ENCODE peak calls at places on chromosomes 12 and 14, in seven cellular contexts. One of them, this sample, is unnamed.
A peak's percentile ranks its signal among the peaks of the same experiment; 100 is the strongest.

GRCh38 chr14:102726191-102726949 is 50.9 kb upstream of the TRAF3 start:
- DNase-seq in body of pancreas: no peak
- DNase-seq in activated CD4-positive, alpha-beta T cell treated with anti-CD3 and anti-CD28 coated beads, Interleukin-2, amount 10 ng/mL, durations not matched to agents 7 days and 5 days: no peak
- DNase-seq in A673: no peak
- DNase-seq in NCI-H345: no peak
- DNase-seq in activated T-helper 1 cell treated with Interleukin-2 at 50 U/mL for 16 hours: no peak
- DNase-seq in ACHN: no peak
- DNase-seq in this sample: no peak

GRCh38 chr12:2064078-2064507 is 11.3 kb downstream of the CACNA1C start:
- DNase-seq in activated T-helper 1 cell treated with Interleukin-2 at 50 U/mL for 16 hours: no peak
- DNase-seq in A673: peak; percentile 20
- DNase-seq in ACHN: no peak
- DNase-seq in NCI-H345: no peak
- DNase-seq in activated CD4-positive, alpha-beta T cell treated with anti-CD3 and anti-CD28 coated beads, Interleukin-2, amount 10 ng/mL, durations not matched to agents 7 days and 5 days: peak; percentile 54
- DNase-seq in body of pancreas: no peak
- DNase-seq in this sample: no peak

GRCh38 chr12:41141076-41141475 is 47.0 kb upstream of the PDZRN4 start:
- DNase-seq in NCI-H345: no peak
- DNase-seq in activated CD4-positive, alpha-beta T cell treated with anti-CD3 and anti-CD28 coated beads, Interleukin-2, amount 10 ng/mL, durations not matched to agents 7 days and 5 days: no peak
- DNase-seq in activated T-helper 1 cell treated with Interleukin-2 at 50 U/mL for 16 hours: no peak
- DNase-seq in body of pancreas: no peak
- DNase-seq in ACHN: no peak
- DNase-seq in A673: no peak
- DNase-seq in this sample: no peak

GRCh38 chr12:65232490-65233077 is 45.9 kb upstream of the MSRB3 start:
- DNase-seq in ACHN: peak; percentile 62
- DNase-seq in activated T-helper 1 cell treated with Interleukin-2 at 50 U/mL for 16 hours: no peak
- DNase-seq in activated CD4-positive, alpha-beta T cell treated with anti-CD3 and anti-CD28 coated beads, Interleukin-2, amount 10 ng/mL, durations not matched to agents 7 days and 5 days: no peak
- DNase-seq in body of pancreas: no peak
- DNase-seq in A673: peak; percentile 52
- DNase-seq in NCI-H345: no peak
- DNase-seq in this sample: no peak

GRCh38 chr12:6145584-6145983 is 21.1 kb upstream of the VWF start:
- DNase-seq in activated T-helper 1 cell treated with Interleukin-2 at 50 U/mL for 16 hours: no peak
- DNase-seq in activated CD4-positive, alpha-beta T cell treated with anti-CD3 and anti-CD28 coated beads, Interleukin-2, amount 10 ng/mL, durations not matched to agents 7 days and 5 days: no peak
- DNase-seq in body of pancreas: no peak
- DNase-seq in ACHN: no peak
- DNase-seq in NCI-H345: no peak
- DNase-seq in A673: no peak
- DNase-seq in this sample: no peak

GRCh38 chr12:50584135-50584534 is 79.3 kb downstream of the DIP2B start:
- DNase-seq in activated CD4-positive, alpha-beta T cell treated with anti-CD3 and anti-CD28 coated beads, Interleukin-2, amount 10 ng/mL, durations not matched to agents 7 days and 5 days: no peak
- DNase-seq in A673: no peak
- DNase-seq in NCI-H345: no peak
- DNase-seq in body of pancreas: no peak
- DNase-seq in activated T-helper 1 cell treated with Interleukin-2 at 50 U/mL for 16 hours: no peak
- DNase-seq in ACHN: no peak
- DNase-seq in this sample: no peak

GRCh38 chr12:129564768-129565167 is 339.1 kb downstream of the TMEM132D start:
- DNase-seq in A673: no peak
- DNase-seq in activated CD4-positive, alpha-beta T cell treated with anti-CD3 and anti-CD28 coated beads, Interleukin-2, amount 10 ng/mL, durations not matched to agents 7 days and 5 days: no peak
- DNase-seq in body of pancreas: no peak
- DNase-seq in ACHN: no peak
- DNase-seq in activated T-helper 1 cell treated with Interleukin-2 at 50 U/mL for 16 hours: no peak
- DNase-seq in NCI-H345: no peak
- DNase-seq in this sample: no peak

GRCh38 chr14:34989762-34990161 is 7.0 kb downstream of the SRP54 start:
- DNase-seq in ACHN: no peak
- DNase-seq in activated T-helper 1 cell treated with Interleukin-2 at 50 U/mL for 16 hours: no peak
- DNase-seq in activated CD4-positive, alpha-beta T cell treated with anti-CD3 and anti-CD28 coated beads, Interleukin-2, amount 10 ng/mL, durations not matched to agents 7 days and 5 days: no peak
- DNase-seq in A673: no peak
- DNase-seq in body of pancreas: no peak
- DNase-seq in NCI-H345: no peak
- DNase-seq in this sample: no peak

GRCh38 chr14:36996133-36996856 is 176.1 kb downstream of the SLC25A21 start:
- DNase-seq in activated CD4-positive, alpha-beta T cell treated with anti-CD3 and anti-CD28 coated beads, Interleukin-2, amount 10 ng/mL, durations not matched to agents 7 days and 5 days: no peak
- DNase-seq in ACHN: peak; percentile 5
- DNase-seq in activated T-helper 1 cell treated with Interleukin-2 at 50 U/mL for 16 hours: no peak
- DNase-seq in body of pancreas: no peak
- DNase-seq in NCI-H345: no peak
- DNase-seq in A673: no peak
- DNase-seq in this sample: no peak

GRCh38 chr12:109637341-109637740 is 63.7 kb downstream of the MVK start:
- DNase-seq in A673: peak; percentile 22
- DNase-seq in body of pancreas: no peak
- DNase-seq in ACHN: no peak
- DNase-seq in NCI-H345: no peak
- DNase-seq in activated CD4-positive, alpha-beta T cell treated with anti-CD3 and anti-CD28 coated beads, Interleukin-2, amount 10 ng/mL, durations not matched to agents 7 days and 5 days: no peak
- DNase-seq in activated T-helper 1 cell treated with Interleukin-2 at 50 U/mL for 16 hours: no peak
- DNase-seq in this sample: no peak

GRCh38 chr14:102500190-102500661 is 9.3 kb downstream of the ANKRD9 start:
- DNase-seq in body of pancreas: no peak
- DNase-seq in A673: peak; percentile 43
- DNase-seq in activated CD4-positive, alpha-beta T cell treated with anti-CD3 and anti-CD28 coated beads, Interleukin-2, amount 10 ng/mL, durations not matched to agents 7 days and 5 days: no peak
- DNase-seq in ACHN: no peak
- DNase-seq in NCI-H345: no peak
- DNase-seq in activated T-helper 1 cell treated with Interleukin-2 at 50 U/mL for 16 hours: no peak
- DNase-seq in this sample: no peak

GRCh38 chr14:77103954-77104353 is 5.9 kb downstream of the CIPC start:
- DNase-seq in activated T-helper 1 cell treated with Interleukin-2 at 50 U/mL for 16 hours: no peak
- DNase-seq in activated CD4-positive, alpha-beta T cell treated with anti-CD3 and anti-CD28 coated beads, Interleukin-2, amount 10 ng/mL, durations not matched to agents 7 days and 5 days: no peak
- DNase-seq in A673: no peak
- DNase-seq in NCI-H345: no peak
- DNase-seq in ACHN: no peak
- DNase-seq in body of pancreas: no peak
- DNase-seq in this sample: no peak

GRCh38 chr12:104689630-104690029 is 232.9 kb downstream of the CHST11 start:
- DNase-seq in NCI-H345: no peak
- DNase-seq in A673: no peak
- DNase-seq in activated CD4-positive, alpha-beta T cell treated with anti-CD3 and anti-CD28 coated beads, Interleukin-2, amount 10 ng/mL, durations not matched to agents 7 days and 5 days: no peak
- DNase-seq in ACHN: no peak
- DNase-seq in body of pancreas: no peak
- DNase-seq in activated T-helper 1 cell treated with Interleukin-2 at 50 U/mL for 16 hours: no peak
- DNase-seq in this sample: no peak

GRCh38 chr12:46473634-46474201 is 101.1 kb upstream of the SLC38A2 start:
- DNase-seq in NCI-H345: no peak
- DNase-seq in body of pancreas: peak; percentile 53
- DNase-seq in ACHN: peak; percentile 94
- DNase-seq in activated T-helper 1 cell treated with Interleukin-2 at 50 U/mL for 16 hours: no peak
- DNase-seq in A673: peak; percentile 95
- DNase-seq in activated CD4-positive, alpha-beta T cell treated with anti-CD3 and anti-CD28 coated beads, Interleukin-2, amount 10 ng/mL, durations not matched to agents 7 days and 5 days: no peak
- DNase-seq in this sample: peak; percentile 56

GRCh38 chr12:125055591-125055990 is 9.6 kb upstream of the AACS start:
- DNase-seq in NCI-H345: no peak
- DNase-seq in A673: no peak
- DNase-seq in body of pancreas: no peak
- DNase-seq in activated CD4-positive, alpha-beta T cell treated with anti-CD3 and anti-CD28 coated beads, Interleukin-2, amount 10 ng/mL, durations not matched to agents 7 days and 5 days: no peak
- DNase-seq in ACHN: no peak
- DNase-seq in activated T-helper 1 cell treated with Interleukin-2 at 50 U/mL for 16 hours: no peak
- DNase-seq in this sample: no peak

GRCh38 chr12:109459247-109459646 is 17.9 kb downstream of the KCTD10 start:
- DNase-seq in activated T-helper 1 cell treated with Interleukin-2 at 50 U/mL for 16 hours: no peak
- DNase-seq in ACHN: no peak
- DNase-seq in activated CD4-positive, alpha-beta T cell treated with anti-CD3 and anti-CD28 coated beads, Interleukin-2, amount 10 ng/mL, durations not matched to agents 7 days and 5 days: no peak
- DNase-seq in body of pancreas: no peak
- DNase-seq in A673: no peak
- DNase-seq in NCI-H345: no peak
- DNase-seq in this sample: no peak

GRCh38 chr14:53168786-53169185 is 15.7 kb upstream of the DDHD1 start:
- DNase-seq in activated CD4-positive, alpha-beta T cell treated with anti-CD3 and anti-CD28 coated beads, Interleukin-2, amount 10 ng/mL, durations not matched to agents 7 days and 5 days: no peak
- DNase-seq in NCI-H345: no peak
- DNase-seq in A673: no peak
- DNase-seq in ACHN: no peak
- DNase-seq in activated T-helper 1 cell treated with Interleukin-2 at 50 U/mL for 16 hours: no peak
- DNase-seq in body of pancreas: no peak
- DNase-seq in this sample: no peak

GRCh38 chr14:96166475-96167223 is 38.0 kb upstream of the BDKRB2 start:
- DNase-seq in activated T-helper 1 cell treated with Interleukin-2 at 50 U/mL for 16 hours: no peak
- DNase-seq in NCI-H345: no peak
- DNase-seq in body of pancreas: no peak
- DNase-seq in ACHN: no peak
- DNase-seq in A673: no peak
- DNase-seq in activated CD4-positive, alpha-beta T cell treated with anti-CD3 and anti-CD28 coated beads, Interleukin-2, amount 10 ng/mL, durations not matched to agents 7 days and 5 days: no peak
- DNase-seq in this sample: no peak

GRCh38 chr12:57111046-57111698 is at the start of gene STAT6:
- DNase-seq in body of pancreas: peak; percentile 79
- DNase-seq in ACHN: peak; percentile 91
- DNase-seq in activated CD4-positive, alpha-beta T cell treated with anti-CD3 and anti-CD28 coated beads, Interleukin-2, amount 10 ng/mL, durations not matched to agents 7 days and 5 days: peak; percentile 95
- DNase-seq in NCI-H345: no peak
- DNase-seq in activated T-helper 1 cell treated with Interleukin-2 at 50 U/mL for 16 hours: peak; percentile 69
- DNase-seq in A673: peak; percentile 85
- DNase-seq in this sample: peak; percentile 47

GRCh38 chr12:62537544-62537943 is 70.9 kb downstream of the MON2 start:
- DNase-seq in activated T-helper 1 cell treated with Interleukin-2 at 50 U/mL for 16 hours: no peak
- DNase-seq in A673: peak; percentile 24
- DNase-seq in NCI-H345: no peak
- DNase-seq in activated CD4-positive, alpha-beta T cell treated with anti-CD3 and anti-CD28 coated beads, Interleukin-2, amount 10 ng/mL, durations not matched to agents 7 days and 5 days: no peak
- DNase-seq in body of pancreas: peak; percentile 49
- DNase-seq in ACHN: peak; percentile 24
- DNase-seq in this sample: no peak

GRCh38 chr12:24742378-24742777 is 206.5 kb downstream of the BCAT1 start:
- DNase-seq in A673: no peak
- DNase-seq in activated T-helper 1 cell treated with Interleukin-2 at 50 U/mL for 16 hours: no peak
- DNase-seq in ACHN: no peak
- DNase-seq in NCI-H345: no peak
- DNase-seq in activated CD4-positive, alpha-beta T cell treated with anti-CD3 and anti-CD28 coated beads, Interleukin-2, amount 10 ng/mL, durations not matched to agents 7 days and 5 days: no peak
- DNase-seq in body of pancreas: no peak
- DNase-seq in this sample: no peak

GRCh38 chr14:35349966-35350365 is 54.6 kb downstream of the NFKBIA start:
- DNase-seq in NCI-H345: no peak
- DNase-seq in activated CD4-positive, alpha-beta T cell treated with anti-CD3 and anti-CD28 coated beads, Interleukin-2, amount 10 ng/mL, durations not matched to agents 7 days and 5 days: no peak
- DNase-seq in A673: no peak
- DNase-seq in body of pancreas: no peak
- DNase-seq in activated T-helper 1 cell treated with Interleukin-2 at 50 U/mL for 16 hours: no peak
- DNase-seq in ACHN: no peak
- DNase-seq in this sample: no peak

GRCh38 chr14:95048771-95049312 is 108.5 kb downstream of the DICER1 start:
- DNase-seq in activated CD4-positive, alpha-beta T cell treated with anti-CD3 and anti-CD28 coated beads, Interleukin-2, amount 10 ng/mL, durations not matched to agents 7 days and 5 days: no peak
- DNase-seq in ACHN: no peak
- DNase-seq in body of pancreas: no peak
- DNase-seq in NCI-H345: no peak
- DNase-seq in A673: no peak
- DNase-seq in activated T-helper 1 cell treated with Interleukin-2 at 50 U/mL for 16 hours: no peak
- DNase-seq in this sample: no peak

GRCh38 chr12:68854554-68854953 is 46.6 kb downstream of the MDM2 start:
- DNase-seq in ACHN: no peak
- DNase-seq in NCI-H345: no peak
- DNase-seq in body of pancreas: no peak
- DNase-seq in A673: no peak
- DNase-seq in activated CD4-positive, alpha-beta T cell treated with anti-CD3 and anti-CD28 coated beads, Interleukin-2, amount 10 ng/mL, durations not matched to agents 7 days and 5 days: no peak
- DNase-seq in activated T-helper 1 cell treated with Interleukin-2 at 50 U/mL for 16 hours: no peak
- DNase-seq in this sample: no peak

GRCh38 chr12:91958816-91959215 is 186.8 kb downstream of the BTG1 start:
- DNase-seq in NCI-H345: no peak
- DNase-seq in activated T-helper 1 cell treated with Interleukin-2 at 50 U/mL for 16 hours: no peak
- DNase-seq in ACHN: no peak
- DNase-seq in A673: no peak
- DNase-seq in activated CD4-positive, alpha-beta T cell treated with anti-CD3 and anti-CD28 coated beads, Interleukin-2, amount 10 ng/mL, durations not matched to agents 7 days and 5 days: no peak
- DNase-seq in body of pancreas: no peak
- DNase-seq in this sample: no peak

GRCh38 chr12:13223176-13223806 is 26.8 kb downstream of the EMP1 start:
- DNase-seq in activated CD4-positive, alpha-beta T cell treated with anti-CD3 and anti-CD28 coated beads, Interleukin-2, amount 10 ng/mL, durations not matched to agents 7 days and 5 days: no peak
- DNase-seq in ACHN: no peak
- DNase-seq in NCI-H345: peak; percentile 48
- DNase-seq in activated T-helper 1 cell treated with Interleukin-2 at 50 U/mL for 16 hours: no peak
- DNase-seq in A673: no peak
- DNase-seq in body of pancreas: no peak
- DNase-seq in this sample: no peak

GRCh38 chr14:23364604-23365352 is at the start of gene EFS:
- DNase-seq in A673: peak; percentile 14
- DNase-seq in body of pancreas: no peak
- DNase-seq in NCI-H345: no peak
- DNase-seq in activated T-helper 1 cell treated with Interleukin-2 at 50 U/mL for 16 hours: no peak
- DNase-seq in activated CD4-positive, alpha-beta T cell treated with anti-CD3 and anti-CD28 coated beads, Interleukin-2, amount 10 ng/mL, durations not matched to agents 7 days and 5 days: no peak
- DNase-seq in ACHN: no peak
- DNase-seq in this sample: no peak